ENCODE peak calls at places on chromosomes 16 and 17, in eight cellular contexts. A is A549, C is lower lobe of right lung, U is cardiac muscle cell, P is upper lobe of right lung, Y is skeletal muscle cell, I is H1, G is fibroblast of pulmonary artery. L is an unnamed sample.

GRCh38 chr16:80751167-80751566 is 53.2 kb downstream of the CDYL2 start:
- DNase-seq in A (no peak), C (no peak), U (peak), P (no peak), Y (peak), I (no peak), G (peak), L (no peak)

GRCh38 chr17:82865274-82865673 is 25.5 kb upstream of the ZNF750 start:
- DNase-seq in A (no peak), C (no peak), U (no peak), P (no peak), Y (no peak), I (no peak), G (no peak), L (no peak)

GRCh38 chr17:33523577-33523981 is 230.5 kb upstream of the ASIC2 start:
- DNase-seq in A (no peak), C (no peak), U (peak), P (no peak), Y (no peak), I (no peak), G (peak), L (peak)

GRCh38 chr16:68778551-68779231 is 41.6 kb downstream of the CDH1 start:
- DNase-seq in A (no peak), C (no peak), U (no peak), P (no peak), Y (no peak), I (no peak), G (no peak), L (no peak)

GRCh38 chr17:29112780-29113295 is 67.4 kb downstream of the MYO18A start:
- DNase-seq in A (no peak), C (no peak), U (peak), P (no peak), Y (peak), I (no peak), G (peak), L (no peak)

GRCh38 chr17:7856081-7856791 is 1.1 kb downstream of the NAA38 start:
- DNase-seq in A (no peak), C (peak), U (peak), P (peak), Y (no peak), I (no peak), G (peak), L (no peak)

GRCh38 chr17:55726440-55726839 is 3.8 kb upstream of the TMEM100 start:
- DNase-seq in A (peak), C (no peak), U (peak), P (no peak), Y (peak), I (no peak), G (peak), L (no peak)

GRCh38 chr17:63995626-63996025 is 2.5 kb upstream of the PRR29 start:
- DNase-seq in A (no peak), C (peak), U (no peak), P (peak), Y (no peak), I (no peak), G (no peak), L (no peak)

GRCh38 chr16:72963921-72964320 is 84.0 kb downstream of the ZFHX3 start:
- DNase-seq in A (no peak), C (no peak), U (peak), P (no peak), Y (no peak), I (no peak), G (peak), L (no peak)

GRCh38 chr17:42005128-42005527 is 12.1 kb downstream of the DNAJC7 start:
- DNase-seq in A (no peak), C (no peak), U (no peak), P (no peak), Y (no peak), I (no peak), G (no peak), L (no peak)

GRCh38 chr16:27330542-27330941 is 16.8 kb downstream of the IL4R start:
- DNase-seq in A (peak), C (peak), U (peak), P (peak), Y (peak), I (no peak), G (peak), L (no peak)

GRCh38 chr16:1794908-1795666 is 1.6 kb upstream of the IGFALS start:
- DNase-seq in A (no peak), C (peak), U (no peak), P (no peak), Y (no peak), I (no peak), G (no peak), L (no peak)

GRCh38 chr16:56688762-56689161 is 6.5 kb downstream of the MT1X start:
- DNase-seq in A (no peak), C (no peak), U (no peak), P (no peak), Y (no peak), I (no peak), G (no peak), L (no peak)

GRCh38 chr16:17270683-17271109 is 200.1 kb downstream of the XYLT1 start:
- DNase-seq in A (no peak), C (no peak), U (no peak), P (no peak), Y (no peak), I (no peak), G (no peak), L (no peak)

GRCh38 chr16:29963021-29963743 is 1.3 kb downstream of the TMEM219 start:
- DNase-seq in A (no peak), C (no peak), U (no peak), P (no peak), Y (no peak), I (no peak), G (no peak), L (no peak)
- H3K4me3 ChIP-seq in A (peak), C (peak), U (no peak), P (peak), Y (peak), I (no peak), G (peak), L (peak)

DNA sequence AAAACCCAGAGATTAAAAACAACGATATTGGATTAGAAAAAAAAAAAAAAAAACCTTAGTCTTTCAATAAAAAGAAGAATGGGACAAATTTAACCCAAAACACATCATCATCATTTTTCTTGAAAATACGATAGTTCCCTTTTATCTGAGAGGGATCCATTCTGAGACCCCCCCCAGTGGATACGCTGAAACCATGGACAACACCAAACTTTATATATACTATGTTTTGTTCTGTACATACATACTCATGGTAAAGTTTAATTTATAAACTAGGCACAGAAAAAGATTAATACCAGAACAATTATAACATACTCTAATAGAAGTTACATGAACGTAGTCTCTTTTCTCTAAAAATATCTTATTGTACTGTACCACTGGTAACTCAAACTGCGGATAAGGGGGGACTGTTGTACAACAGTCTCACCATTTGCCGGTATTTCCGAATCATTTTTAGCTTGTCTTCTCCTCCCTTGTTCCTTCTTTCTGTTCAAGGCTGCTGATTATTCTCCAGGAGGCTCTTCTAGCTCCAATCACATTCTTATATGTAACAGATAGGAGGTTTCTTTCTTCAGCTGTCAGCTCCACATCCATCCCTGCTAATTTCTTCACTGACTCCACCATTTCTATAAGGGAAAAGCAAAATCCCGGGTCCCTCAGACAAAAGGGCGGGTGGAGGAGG is 37.0 kb downstream of the RNF135 start:
- DNase-seq in A (no peak), C (no peak), U (no peak), P (no peak), Y (no peak), I (no peak), G (no peak), L (no peak)
- H3K4me3 ChIP-seq in A (no peak), C (peak), U (peak), P (peak), Y (peak), I (peak), G (peak), L (peak)

GRCh38 chr17:68600881-68601564 is at the start of gene FAM20A:
- DNase-seq in A (peak), C (peak), U (no peak), P (peak), Y (no peak), I (no peak), G (no peak), L (no peak)
- H3K4me3 ChIP-seq in A (peak), C (peak), U (peak), P (peak), Y (peak), I (peak), G (peak), L (peak)

DNA sequence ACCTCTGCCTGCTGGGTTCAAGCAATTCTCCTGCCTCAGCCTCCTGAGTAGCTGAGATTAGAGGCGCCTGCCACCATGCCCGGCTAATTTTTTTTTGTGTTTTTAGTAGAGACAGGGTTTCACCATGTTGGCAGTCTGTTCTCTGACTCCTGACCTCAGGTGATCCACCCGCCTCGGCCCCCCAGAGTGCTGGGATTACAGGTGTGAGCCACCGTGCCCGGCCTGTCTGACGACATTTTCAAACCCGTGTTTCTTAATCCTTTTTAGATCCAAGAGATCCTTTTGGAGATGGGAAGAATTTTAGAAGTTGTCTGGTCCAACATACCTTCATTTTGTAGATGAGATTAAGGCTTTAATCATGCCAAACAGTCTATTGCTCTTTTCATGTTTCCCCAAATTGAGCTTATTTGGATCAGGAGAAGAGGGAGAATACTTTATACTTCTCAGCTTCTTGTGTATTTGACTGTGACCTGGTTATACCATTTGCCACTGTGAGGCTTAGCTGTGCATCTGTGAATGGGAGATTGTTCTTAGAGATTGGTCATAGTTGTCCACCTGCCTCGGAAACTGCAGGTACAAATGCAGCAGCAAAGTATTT is 25.8 kb downstream of the USP10 start:
- DNase-seq in A (no peak), C (no peak), U (no peak), P (no peak), Y (no peak), I (no peak), G (no peak), L (no peak)
- H3K4me3 ChIP-seq in A (no peak), C (no peak), U (no peak), P (no peak), Y (no peak), I (no peak), G (no peak), L (no peak)